ENCODE peak calls at places on chromosomes 1 and 21, in ten cellular contexts. F is cardiac septum; T is hippocampal formation; C is aorta; X is frontal cortex; R is RPMI8226; A is CD4-positive, alpha-beta T cell; Z is MCF 10A; Q is activated naive CD4-positive, alpha-beta T cell; D is HEK293T. I is an unnamed sample.

GRCh38 chr1:39081266-39082139 is 55.4 kb downstream of the NDUFS5 start:
- DNase-seq in F (no peak), T (no peak), C (peak), X (peak), R (peak), A (peak), Z (no peak), Q (no peak), D (peak), I (no peak)

GRCh38 chr1:24251501-24251900 is 64.4 kb upstream of the IFNLR1 start:
- DNase-seq in F (no peak), T (no peak), C (no peak), X (no peak), R (no peak), A (no peak), Z (no peak), Q (no peak), D (no peak), I (no peak)

GRCh38 chr1:112322983-112323678 is 72.9 kb upstream of the CTTNBP2NL start:
- DNase-seq in F (no peak), T (no peak), C (no peak), X (no peak), R (no peak), A (no peak), Z (no peak), Q (no peak), D (no peak), I (no peak)

GRCh38 chr1:227370463-227371254 is 52.4 kb upstream of the CDC42BPA start:
- DNase-seq in F (no peak), T (no peak), C (no peak), X (no peak), R (no peak), A (no peak), Z (no peak), Q (no peak), D (no peak), I (peak)

GRCh38 chr21:38925923-38926322 is 120.2 kb downstream of the ETS2 start:
- DNase-seq in F (peak), T (no peak), C (peak), X (peak), R (peak), A (no peak), Z (peak), Q (no peak), D (no peak), I (peak)

GRCh38 chr1:199029401-199029800 is 390.6 kb downstream of the PTPRC start:
- DNase-seq in F (no peak), T (no peak), C (no peak), X (no peak), R (no peak), A (no peak), Z (peak), Q (no peak), D (no peak), I (peak)

GRCh38 chr21:41460578-41461527 is 34.8 kb downstream of the MX1 start:
- DNase-seq in F (peak), T (peak), C (peak), X (peak), R (peak), A (peak), Z (peak), Q (peak), D (peak), I (peak)

GRCh38 chr1:203408485-203409229 is 57.7 kb upstream of the FMOD start:
- DNase-seq in F (peak), T (peak), C (peak), X (peak), R (no peak), A (no peak), Z (peak), Q (no peak), D (no peak), I (peak)

GRCh38 chr1:241677171-241677570 is 25.1 kb downstream of the WDR64 start:
- DNase-seq in F (no peak), T (no peak), C (no peak), X (no peak), R (peak), A (no peak), Z (no peak), Q (no peak), D (no peak), I (no peak)

GRCh38 chr1:203797948-203798347 is 2.5 kb downstream of the ZBED6 start:
- DNase-seq in F (no peak), T (no peak), C (no peak), X (no peak), R (no peak), A (no peak), Z (peak), Q (no peak), D (no peak), I (no peak)

GRCh38 chr1:228452194-228453021 is 34.8 kb upstream of the RNF187 start:
- DNase-seq in F (no peak), T (no peak), C (peak), X (no peak), R (no peak), A (no peak), Z (no peak), Q (no peak), D (no peak), I (peak)

GRCh38 chr1:201946224-201946908 is at the start of gene LMOD1:
- DNase-seq in F (peak), T (peak), C (peak), X (peak), R (no peak), A (no peak), Z (peak), Q (no peak), D (peak), I (peak)

GRCh38 chr1:16019580-16020277 is 1.9 kb upstream of the HSPB7 start:
- DNase-seq in F (peak), T (no peak), C (peak), X (no peak), R (no peak), A (no peak), Z (no peak), Q (no peak), D (no peak), I (peak)

GRCh38 chr1:32448773-32449456 is 16.0 kb upstream of the ZBTB8B start:
- DNase-seq in F (no peak), T (no peak), C (no peak), X (no peak), R (peak), A (no peak), Z (peak), Q (no peak), D (peak), I (no peak)

GRCh38 chr1:18746981-18747380 is 112.5 kb downstream of the TAS1R2 start:
- DNase-seq in F (no peak), T (no peak), C (no peak), X (no peak), R (no peak), A (no peak), Z (no peak), Q (no peak), D (no peak), I (no peak)

GRCh38 chr1:20443703-20444587 is 42.1 kb downstream of the CAMK2N1 start:
- DNase-seq in F (peak), T (no peak), C (no peak), X (no peak), R (no peak), A (no peak), Z (peak), Q (no peak), D (no peak), I (no peak)

GRCh38 chr1:36151845-36152203 is 2.5 kb upstream of the TRAPPC3 start:
- DNase-seq in F (no peak), T (no peak), C (no peak), X (no peak), R (peak), A (peak), Z (no peak), Q (peak), D (no peak), I (no peak)

GRCh38 chr1:215583185-215583692 is 16.1 kb downstream of the KCTD3 start:
- DNase-seq in F (no peak), T (no peak), C (no peak), X (no peak), R (no peak), A (no peak), Z (peak), Q (no peak), D (no peak), I (peak)

GRCh38 chr1:235669277-235669676 is 19.7 kb upstream of the GNG4 start:
- DNase-seq in F (no peak), T (no peak), C (no peak), X (no peak), R (no peak), A (no peak), Z (no peak), Q (no peak), D (no peak), I (no peak)

GRCh38 chr1:155093938-155094621 is 15.4 kb downstream of the EFNA3 start:
- DNase-seq in F (no peak), T (peak), C (peak), X (peak), R (peak), A (no peak), Z (peak), Q (no peak), D (no peak), I (peak)

GRCh38 chr21:46667191-46667734 is 31.8 kb downstream of the PRMT2 start:
- DNase-seq in F (no peak), T (no peak), C (peak), X (no peak), R (peak), A (no peak), Z (peak), Q (no peak), D (no peak), I (peak)

GRCh38 chr1:97365026-97365425 is 555.8 kb downstream of the DPYD start:
- DNase-seq in F (no peak), T (no peak), C (no peak), X (no peak), R (no peak), A (no peak), Z (no peak), Q (no peak), D (no peak), I (peak)

GRCh38 chr1:172905452-172905851 is 145.3 kb downstream of the TNFSF18 start:
- DNase-seq in F (no peak), T (no peak), C (no peak), X (no peak), R (no peak), A (no peak), Z (no peak), Q (no peak), D (no peak), I (peak)

GRCh38 chr1:181087400-181087901 is 1.0 kb upstream of the IER5 start:
- DNase-seq in F (no peak), T (no peak), C (no peak), X (no peak), R (peak), A (no peak), Z (peak), Q (no peak), D (no peak), I (no peak)

GRCh38 chr1:169202836-169203235 is 96.3 kb downstream of the ATP1B1 start:
- DNase-seq in F (no peak), T (no peak), C (no peak), X (no peak), R (no peak), A (no peak), Z (no peak), Q (no peak), D (no peak), I (no peak)

GRCh38 chr1:210711825-210712224 is 383.1 kb downstream of the HHAT start:
- DNase-seq in F (no peak), T (no peak), C (no peak), X (no peak), R (no peak), A (no peak), Z (peak), Q (no peak), D (no peak), I (no peak)

GRCh38 chr1:76147917-76148316 is 73.4 kb downstream of the ST6GALNAC3 start:
- DNase-seq in F (no peak), T (peak), C (no peak), X (no peak), R (no peak), A (no peak), Z (no peak), Q (no peak), D (no peak), I (no peak)

GRCh38 chr1:194865367-194865766 is 1679.0 kb upstream of the B3GALT2 start:
- DNase-seq in F (no peak), T (no peak), C (no peak), X (no peak), R (peak), A (no peak), Z (no peak), Q (no peak), D (no peak), I (no peak)

GRCh38 chr1:228735871-228736586 is 750 bp downstream of the RHOU start:
- DNase-seq in F (no peak), T (no peak), C (peak), X (no peak), R (no peak), A (no peak), Z (no peak), Q (no peak), D (peak), I (peak)

GRCh38 chr1:14362331-14362730 is 236.2 kb upstream of the KAZN start:
- DNase-seq in F (no peak), T (no peak), C (no peak), X (no peak), R (no peak), A (no peak), Z (no peak), Q (no peak), D (no peak), I (no peak)